ENCODE peak calls at places on chromosomes 16 and 17, in eight cellular contexts. One of them, this sample, is unnamed.

GRCh38 chr17:64003526-64004121 is 5.5 kb downstream of the PRR29 start:
- DNase-seq in upper lobe of right lung: no peak
- DNase-seq in colonic mucosa: peak; percentile 12
- DNase-seq in mesenchymal stem cell: no peak
- DNase-seq in HL-60: no peak
- DNase-seq in WERI-Rb-1: no peak
- DNase-seq in A549: no peak
- DNase-seq in GM23248: no peak
- DNase-seq in this sample: peak; percentile 43

GRCh38 chr17:37187262-37187661 is 188.5 kb upstream of the C17orf78 start:
- DNase-seq in upper lobe of right lung: no peak
- DNase-seq in colonic mucosa: no peak
- DNase-seq in mesenchymal stem cell: no peak
- DNase-seq in HL-60: no peak
- DNase-seq in WERI-Rb-1: no peak
- DNase-seq in A549: no peak
- DNase-seq in GM23248: no peak
- DNase-seq in this sample: no peak

GRCh38 chr16:30369091-30369937 is 980 bp downstream of the TBC1D10B start:
- DNase-seq in upper lobe of right lung: no peak
- DNase-seq in colonic mucosa: peak; percentile 38
- DNase-seq in mesenchymal stem cell: peak; percentile 37
- DNase-seq in HL-60: no peak
- DNase-seq in WERI-Rb-1: no peak
- DNase-seq in A549: no peak
- DNase-seq in GM23248: peak; percentile 54
- DNase-seq in this sample: peak; percentile 73

GRCh38 chr17:36153887-36154576 is 22.4 kb downstream of the TBC1D3B start:
- DNase-seq in upper lobe of right lung: no peak
- DNase-seq in colonic mucosa: no peak
- DNase-seq in mesenchymal stem cell: no peak
- DNase-seq in HL-60: no peak
- DNase-seq in WERI-Rb-1: no peak
- DNase-seq in A549: no peak
- DNase-seq in GM23248: peak; percentile 7
- DNase-seq in this sample: no peak

GRCh38 chr17:74433421-74434121 is 1.7 kb downstream of the GPRC5C start:
- DNase-seq in upper lobe of right lung: no peak
- DNase-seq in colonic mucosa: no peak
- DNase-seq in mesenchymal stem cell: no peak
- DNase-seq in HL-60: no peak
- DNase-seq in WERI-Rb-1: no peak
- DNase-seq in A549: no peak
- DNase-seq in GM23248: no peak
- DNase-seq in this sample: peak; percentile 81

GRCh38 chr17:8189711-8190477 is at the start of gene BORCS6:
- DNase-seq in upper lobe of right lung: peak; percentile 97
- DNase-seq in colonic mucosa: peak; percentile 98
- DNase-seq in mesenchymal stem cell: peak; percentile 99
- DNase-seq in HL-60: peak; percentile 85
- DNase-seq in WERI-Rb-1: peak; percentile 98
- DNase-seq in A549: peak; percentile 99
- DNase-seq in GM23248: peak; percentile 99
- DNase-seq in this sample: peak; percentile 100

GRCh38 chr16:28321700-28322411 is 29.5 kb downstream of the SBK1 start:
- DNase-seq in upper lobe of right lung: no peak
- DNase-seq in colonic mucosa: peak; percentile 32
- DNase-seq in mesenchymal stem cell: peak; percentile 32
- DNase-seq in HL-60: no peak
- DNase-seq in WERI-Rb-1: peak; percentile 39
- DNase-seq in A549: peak; percentile 38
- DNase-seq in GM23248: peak; percentile 63
- DNase-seq in this sample: peak; percentile 91

GRCh38 chr16:12907670-12908233 is 6.4 kb downstream of the SHISA9 start:
- DNase-seq in upper lobe of right lung: no peak
- DNase-seq in colonic mucosa: no peak
- DNase-seq in mesenchymal stem cell: no peak
- DNase-seq in HL-60: no peak
- DNase-seq in WERI-Rb-1: no peak
- DNase-seq in A549: peak; percentile 40
- DNase-seq in GM23248: peak; percentile 23
- DNase-seq in this sample: peak; percentile 80

GRCh38 chr16:66324785-66325184 is 41.7 kb upstream of the CDH5 start:
- DNase-seq in upper lobe of right lung: no peak
- DNase-seq in colonic mucosa: no peak
- DNase-seq in mesenchymal stem cell: peak; percentile 39
- DNase-seq in HL-60: no peak
- DNase-seq in WERI-Rb-1: peak; percentile 85
- DNase-seq in A549: peak; percentile 48
- DNase-seq in GM23248: peak; percentile 53
- DNase-seq in this sample: peak; percentile 88

GRCh38 chr17:42814633-42815399 is 9.3 kb downstream of the BECN1 start:
- DNase-seq in upper lobe of right lung: no peak
- DNase-seq in colonic mucosa: no peak
- DNase-seq in mesenchymal stem cell: peak; percentile 87
- DNase-seq in HL-60: no peak
- DNase-seq in WERI-Rb-1: no peak
- DNase-seq in A549: no peak
- DNase-seq in GM23248: peak; percentile 93
- DNase-seq in this sample: no peak

GRCh38 chr16:84103678-84104077 is 13.1 kb downstream of the MBTPS1 start:
- DNase-seq in upper lobe of right lung: no peak
- DNase-seq in colonic mucosa: peak; percentile 40
- DNase-seq in mesenchymal stem cell: no peak
- DNase-seq in HL-60: no peak
- DNase-seq in WERI-Rb-1: no peak
- DNase-seq in A549: no peak
- DNase-seq in GM23248: peak; percentile 77
- DNase-seq in this sample: no peak

GRCh38 chr17:75983501-75984181 is 4.6 kb downstream of the TEN1 start:
- DNase-seq in upper lobe of right lung: peak; percentile 72
- DNase-seq in colonic mucosa: no peak
- DNase-seq in mesenchymal stem cell: no peak
- DNase-seq in HL-60: no peak
- DNase-seq in WERI-Rb-1: no peak
- DNase-seq in A549: no peak
- DNase-seq in GM23248: peak; percentile 63
- DNase-seq in this sample: peak; percentile 98

GRCh38 chr16:47925811-47926460 is 229.9 kb downstream of the ABCC12 start:
- DNase-seq in upper lobe of right lung: no peak
- DNase-seq in colonic mucosa: no peak
- DNase-seq in mesenchymal stem cell: no peak
- DNase-seq in HL-60: no peak
- DNase-seq in WERI-Rb-1: no peak
- DNase-seq in A549: no peak
- DNase-seq in GM23248: no peak
- DNase-seq in this sample: no peak

GRCh38 chr17:39659286-39660010 is 5.7 kb upstream of the TCAP start:
- DNase-seq in upper lobe of right lung: no peak
- DNase-seq in colonic mucosa: no peak
- DNase-seq in mesenchymal stem cell: no peak
- DNase-seq in HL-60: no peak
- DNase-seq in WERI-Rb-1: no peak
- DNase-seq in A549: no peak
- DNase-seq in GM23248: no peak
- DNase-seq in this sample: no peak

GRCh38 chr17:40614431-40615294 is 33.0 kb downstream of the SMARCE1 start:
- DNase-seq in upper lobe of right lung: no peak
- DNase-seq in colonic mucosa: no peak
- DNase-seq in mesenchymal stem cell: no peak
- DNase-seq in HL-60: no peak
- DNase-seq in WERI-Rb-1: no peak
- DNase-seq in A549: no peak
- DNase-seq in GM23248: no peak
- DNase-seq in this sample: no peak

DNA sequence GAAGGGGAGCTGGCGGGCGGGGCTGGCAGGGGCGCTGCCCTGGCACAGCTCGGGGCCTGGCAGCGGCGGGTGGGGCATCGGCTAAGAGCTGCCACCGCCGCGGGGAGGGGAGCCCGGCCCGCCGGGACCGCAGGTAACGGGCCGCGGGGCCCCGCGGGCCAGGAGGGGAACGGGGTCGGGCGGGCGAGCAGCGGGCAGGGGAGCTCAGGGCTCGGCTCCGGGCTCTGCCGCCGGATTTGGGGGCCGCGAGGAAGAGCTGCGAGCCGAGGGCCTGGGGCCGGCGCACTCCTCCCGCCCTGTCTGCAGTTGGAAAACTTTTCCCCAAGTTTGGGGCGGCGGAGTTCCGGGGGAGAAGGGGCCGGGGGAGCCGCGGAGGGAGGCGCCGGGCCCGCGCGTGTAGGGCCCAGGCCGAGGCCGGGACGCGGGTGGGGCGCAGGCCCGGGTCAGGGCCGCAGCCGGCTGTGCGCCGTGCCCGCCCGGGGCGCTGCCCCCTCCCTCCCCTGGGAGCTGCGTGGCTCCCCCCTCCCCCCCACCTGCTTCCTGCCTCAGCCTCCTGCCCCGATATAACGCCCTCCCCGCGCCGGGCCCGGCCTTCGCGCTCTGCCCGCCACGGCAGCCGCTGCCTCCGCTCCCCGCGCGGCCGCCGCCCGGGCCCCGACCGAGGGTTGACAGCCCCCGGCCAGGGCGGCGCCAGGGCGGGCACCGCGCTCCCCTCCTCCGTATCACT is 754 bp downstream of the HIC1 start:
- DNase-seq in upper lobe of right lung: no peak
- DNase-seq in colonic mucosa: no peak
- DNase-seq in mesenchymal stem cell: peak; percentile 37
- DNase-seq in HL-60: no peak
- DNase-seq in WERI-Rb-1: no peak
- DNase-seq in A549: no peak
- DNase-seq in GM23248: peak; percentile 71
- DNase-seq in this sample: no peak
- H3K27ac ChIP-seq in upper lobe of right lung: peak overlapping the region; percentile 84
- H3K27ac ChIP-seq in colonic mucosa: peak overlapping the region; percentile 79
- H3K27ac ChIP-seq in mesenchymal stem cell: no peak overlapping the region
- H3K27ac ChIP-seq in HL-60: no peak overlapping the region
- H3K27ac ChIP-seq in WERI-Rb-1: no peak overlapping the region
- H3K27ac ChIP-seq in A549: peak overlapping the region; percentile 82
- H3K27ac ChIP-seq in GM23248: peak overlapping the region; percentile 81
- H3K27ac ChIP-seq in this sample: no peak overlapping the region

DNA sequence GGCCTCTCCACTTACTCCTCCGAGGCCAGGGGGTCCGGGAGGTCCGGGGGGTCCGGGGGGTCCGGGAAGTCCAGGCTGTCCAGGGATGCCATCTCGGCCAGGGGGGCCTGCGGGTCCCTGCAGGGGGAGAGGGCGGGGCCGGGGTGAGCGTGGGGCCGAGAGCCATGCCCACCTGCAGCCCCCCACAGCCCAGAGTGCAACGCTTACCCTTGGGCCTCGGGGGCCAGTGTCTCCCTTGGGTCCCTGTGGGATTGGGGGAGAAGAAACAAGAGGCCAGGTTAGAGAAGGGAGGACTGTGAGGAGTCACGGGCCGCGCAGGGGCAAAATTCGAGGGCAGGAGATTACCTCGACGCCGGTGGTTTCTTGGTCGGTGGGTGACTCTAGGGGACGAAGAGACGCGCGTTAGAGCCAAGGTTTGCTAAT is 2.2 kb downstream of the COL1A1 start:
- DNase-seq in upper lobe of right lung: no peak
- DNase-seq in colonic mucosa: no peak
- DNase-seq in mesenchymal stem cell: no peak
- DNase-seq in HL-60: no peak
- DNase-seq in WERI-Rb-1: no peak
- DNase-seq in A549: no peak
- DNase-seq in GM23248: peak; percentile 68
- DNase-seq in this sample: no peak
- H3K4me3 ChIP-seq in upper lobe of right lung: peak overlapping the region; percentile 60
- H3K4me3 ChIP-seq in colonic mucosa: peak overlapping the region; percentile 36
- H3K4me3 ChIP-seq in mesenchymal stem cell: peak overlapping the region; percentile 100
- H3K4me3 ChIP-seq in HL-60: no peak overlapping the region
- H3K4me3 ChIP-seq in WERI-Rb-1: peak overlapping the region; percentile 43
- H3K4me3 ChIP-seq in A549: peak overlapping the region; percentile 47
- H3K4me3 ChIP-seq in GM23248: peak overlapping the region; percentile 99
- H3K4me3 ChIP-seq in this sample: peak overlapping the region; percentile 74

GRCh38 chr16:67667434-67667816 is 811 bp downstream of the C16orf86 start:
- DNase-seq in upper lobe of right lung: no peak
- DNase-seq in colonic mucosa: no peak
- DNase-seq in mesenchymal stem cell: no peak
- DNase-seq in HL-60: no peak
- DNase-seq in WERI-Rb-1: no peak
- DNase-seq in A549: no peak
- DNase-seq in GM23248: no peak
- DNase-seq in this sample: peak; percentile 61
- H3K27ac ChIP-seq in upper lobe of right lung: peak overlapping the region; percentile 89
- H3K27ac ChIP-seq in colonic mucosa: peak overlapping the region; percentile 70
- H3K27ac ChIP-seq in mesenchymal stem cell: no peak overlapping the region
- H3K27ac ChIP-seq in HL-60: peak overlapping the region; percentile 97
- H3K27ac ChIP-seq in WERI-Rb-1: peak overlapping the region; percentile 88
- H3K27ac ChIP-seq in A549: peak overlapping the region; percentile 55
- H3K27ac ChIP-seq in GM23248: peak overlapping the region; percentile 49
- H3K27ac ChIP-seq in this sample: peak overlapping the region; percentile 24

GRCh38 chr17:56754523-56755208 is 79.1 kb downstream of the C17orf67 start:
- DNase-seq in upper lobe of right lung: no peak
- DNase-seq in colonic mucosa: no peak
- DNase-seq in mesenchymal stem cell: peak; percentile 83
- DNase-seq in HL-60: no peak
- DNase-seq in WERI-Rb-1: no peak
- DNase-seq in A549: peak; percentile 53
- DNase-seq in GM23248: peak; percentile 65
- DNase-seq in this sample: peak; percentile 71

GRCh38 chr17:56751145-56751743 is 82.5 kb downstream of the C17orf67 start:
- DNase-seq in upper lobe of right lung: no peak
- DNase-seq in colonic mucosa: no peak
- DNase-seq in mesenchymal stem cell: peak; percentile 42
- DNase-seq in HL-60: peak; percentile 15
- DNase-seq in WERI-Rb-1: peak; percentile 34
- DNase-seq in A549: no peak
- DNase-seq in GM23248: no peak
- DNase-seq in this sample: peak; percentile 61

GRCh38 chr17:56752263-56752662 is 81.5 kb downstream of the C17orf67 start:
- DNase-seq in upper lobe of right lung: no peak
- DNase-seq in colonic mucosa: no peak
- DNase-seq in mesenchymal stem cell: peak; percentile 42
- DNase-seq in HL-60: peak; percentile 10
- DNase-seq in WERI-Rb-1: no peak
- DNase-seq in A549: no peak
- DNase-seq in GM23248: peak; percentile 38
- DNase-seq in this sample: no peak

GRCh38 chr17:56756536-56756935 is 77.2 kb downstream of the C17orf67 start:
- DNase-seq in upper lobe of right lung: no peak
- DNase-seq in colonic mucosa: no peak
- DNase-seq in mesenchymal stem cell: peak; percentile 97
- DNase-seq in HL-60: no peak
- DNase-seq in WERI-Rb-1: no peak
- DNase-seq in A549: peak; percentile 51
- DNase-seq in GM23248: peak; percentile 95
- DNase-seq in this sample: no peak

DNA sequence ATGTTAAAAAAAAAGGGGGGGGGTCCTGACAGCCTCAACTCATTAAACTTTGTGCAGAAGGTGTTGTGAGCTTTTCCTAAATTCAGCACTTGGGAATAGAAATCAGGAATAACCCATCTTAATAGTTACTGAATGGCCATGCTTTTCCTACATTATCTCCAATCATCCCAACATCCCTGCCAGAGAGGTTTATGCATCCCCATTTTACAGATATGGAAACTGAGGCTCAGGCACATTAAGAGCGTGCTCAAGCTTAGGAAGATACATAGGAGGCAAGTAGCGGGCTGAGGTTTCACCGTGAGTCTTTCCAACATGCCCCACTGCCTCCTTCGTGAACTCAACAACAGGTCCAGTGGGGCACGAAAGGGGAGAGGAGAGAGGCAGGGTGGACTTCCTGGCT is 78.4 kb downstream of the C17orf67 start:
- DNase-seq in upper lobe of right lung: no peak
- DNase-seq in colonic mucosa: no peak
- DNase-seq in mesenchymal stem cell: no peak
- DNase-seq in HL-60: no peak
- DNase-seq in WERI-Rb-1: no peak
- DNase-seq in A549: no peak
- DNase-seq in GM23248: no peak
- DNase-seq in this sample: no peak
- H3K4me3 ChIP-seq in upper lobe of right lung: no peak overlapping the region
- H3K4me3 ChIP-seq in colonic mucosa: no peak overlapping the region
- H3K4me3 ChIP-seq in mesenchymal stem cell: no peak overlapping the region
- H3K4me3 ChIP-seq in HL-60: no peak overlapping the region
- H3K4me3 ChIP-seq in WERI-Rb-1: no peak overlapping the region
- H3K4me3 ChIP-seq in A549: no peak overlapping the region
- H3K4me3 ChIP-seq in GM23248: no peak overlapping the region
- H3K4me3 ChIP-seq in this sample: no peak overlapping the region